ENCODE peak calls at places on chromosomes 5 and 9, in five cellular contexts. C is GM23338, H is AG09309, A is fibroblast of pulmonary artery, R is stomach. J is an unnamed sample.

GRCh38 chr9:112790231-112790774 is 39.7 kb downstream of the SNX30 start:
- DNase-seq in C (no peak), H (no peak), A (no peak), R (no peak), J (no peak)

GRCh38 chr9:124783830-124784229 is 6.9 kb downstream of the OLFML2A start:
- DNase-seq in C (no peak), H (no peak), A (no peak), R (no peak), J (no peak)

GRCh38 chr5:6719896-6720560 is 6.8 kb downstream of the TENT4A start:
- DNase-seq in C (peak; percentile 57), H (no peak), A (no peak), R (no peak), J (no peak)

GRCh38 chr9:34694811-34695210 is 3.7 kb upstream of the CCL19 start:
- DNase-seq in C (no peak), H (no peak), A (peak; percentile 24), R (no peak), J (peak; percentile 2)

GRCh38 chr9:935348-935965 is 41.0 kb upstream of the DMRT3 start:
- DNase-seq in C (no peak), H (peak; percentile 2), A (peak; percentile 2), R (no peak), J (no peak)

GRCh38 chr9:111896942-111897830 is 572 bp downstream of the UGCG start:
- DNase-seq in C (peak; percentile 72), H (no peak), A (peak; percentile 58), R (no peak), J (no peak)

GRCh38 chr9:91644433-91644832 is 220.8 kb upstream of the NFIL3 start:
- DNase-seq in C (no peak), H (no peak), A (no peak), R (no peak), J (no peak)

GRCh38 chr9:99868845-99869244 is 37.6 kb upstream of the STX17 start:
- DNase-seq in C (no peak), H (no peak), A (no peak), R (no peak), J (no peak)

GRCh38 chr9:79477955-79478751 is 93.6 kb upstream of the TLE4 start:
- DNase-seq in C (peak; percentile 82), H (no peak), A (peak; percentile 14), R (no peak), J (no peak)

GRCh38 chr5:60229786-60230185 is 336.3 kb upstream of the PDE4D start:
- DNase-seq in C (no peak), H (no peak), A (no peak), R (no peak), J (no peak)

GRCh38 chr9:70470050-70471015 is 55.9 kb upstream of the KLF9 start:
- DNase-seq in C (no peak), H (no peak), A (peak; percentile 57), R (peak; percentile 73), J (no peak)

GRCh38 chr5:119220576-119221197 is 135.1 kb upstream of the TNFAIP8 start:
- DNase-seq in C (no peak), H (no peak), A (no peak), R (no peak), J (no peak)

GRCh38 chr5:130868186-130868821 is 296.8 kb downstream of the HINT1 start:
- DNase-seq in C (peak; percentile 54), H (peak; percentile 44), A (peak; percentile 59), R (no peak), J (no peak)

GRCh38 chr5:179795049-179795862 is 1.5 kb downstream of the LTC4S start:
- DNase-seq in C (peak; percentile 78), H (no peak), A (no peak), R (peak; percentile 31), J (no peak)

GRCh38 chr5:68243251-68243650 is 27.7 kb downstream of the PIK3R1 start:
- DNase-seq in C (no peak), H (no peak), A (no peak), R (no peak), J (no peak)

GRCh38 chr5:135133698-135134515 is 99.9 kb upstream of the PITX1 start:
- DNase-seq in C (no peak), H (no peak), A (no peak), R (peak; percentile 35), J (no peak)

GRCh38 chr5:151134228-151134627 is 23.4 kb downstream of the ANXA6 start:
- DNase-seq in C (no peak), H (no peak), A (no peak), R (peak; percentile 35), J (no peak)

GRCh38 chr5:1181451-1182359 is 19.7 kb upstream of the SLC6A19 start:
- DNase-seq in C (no peak), H (no peak), A (no peak), R (no peak), J (peak; percentile 84)

GRCh38 chr5:41252036-41252435 is 38.7 kb upstream of the C6 start:
- DNase-seq in C (no peak), H (no peak), A (no peak), R (no peak), J (no peak)

GRCh38 chr5:179504191-179504590 is 46.2 kb upstream of the RUFY1 start:
- DNase-seq in C (no peak), H (no peak), A (no peak), R (no peak), J (no peak)

GRCh38 chr9:61665330-61665751 is 475.5 kb downstream of the SPATA31A7 start:
- DNase-seq in C (no peak), H (no peak), A (no peak), R (peak; percentile 14), J (no peak)

GRCh38 chr5:32805966-32806626 is 95.0 kb downstream of the NPR3 start:
- DNase-seq in C (no peak), H (peak; percentile 68), A (peak; percentile 56), R (no peak), J (no peak)

GRCh38 chr5:66842540-66842939 is 246.3 kb downstream of the MAST4 start:
- DNase-seq in C (no peak), H (no peak), A (no peak), R (no peak), J (no peak)

GRCh38 chr5:95838001-95838520 is 15.5 kb upstream of the GLRX start:
- DNase-seq in C (no peak), H (no peak), A (no peak), R (no peak), J (no peak)

GRCh38 chr9:108759835-108760234 is 96.0 kb downstream of the ACTL7B start:
- DNase-seq in C (no peak), H (no peak), A (no peak), R (no peak), J (no peak)

GRCh38 chr9:108759399-108759798 is 96.4 kb downstream of the ACTL7B start:
- DNase-seq in C (no peak), H (no peak), A (no peak), R (no peak), J (no peak)

GRCh38 chr9:108755979-108756378 is 99.8 kb downstream of the ACTL7B start:
- DNase-seq in C (peak; percentile 8), H (no peak), A (no peak), R (no peak), J (no peak)

GRCh38 chr9:108760841-108761240 is 94.9 kb downstream of the ACTL7B start:
- DNase-seq in C (no peak), H (no peak), A (no peak), R (no peak), J (no peak)

GRCh38 chr9:108756746-108757490 is 98.9 kb downstream of the ACTL7B start:
- DNase-seq in C (peak; percentile 74), H (no peak), A (no peak), R (no peak), J (no peak)
- TF ChIP-seq CTCF in C (peak; percentile 66), H (peak; percentile 17), A (peak; percentile 28), R (no peak), J (peak; percentile 37)

DNA sequence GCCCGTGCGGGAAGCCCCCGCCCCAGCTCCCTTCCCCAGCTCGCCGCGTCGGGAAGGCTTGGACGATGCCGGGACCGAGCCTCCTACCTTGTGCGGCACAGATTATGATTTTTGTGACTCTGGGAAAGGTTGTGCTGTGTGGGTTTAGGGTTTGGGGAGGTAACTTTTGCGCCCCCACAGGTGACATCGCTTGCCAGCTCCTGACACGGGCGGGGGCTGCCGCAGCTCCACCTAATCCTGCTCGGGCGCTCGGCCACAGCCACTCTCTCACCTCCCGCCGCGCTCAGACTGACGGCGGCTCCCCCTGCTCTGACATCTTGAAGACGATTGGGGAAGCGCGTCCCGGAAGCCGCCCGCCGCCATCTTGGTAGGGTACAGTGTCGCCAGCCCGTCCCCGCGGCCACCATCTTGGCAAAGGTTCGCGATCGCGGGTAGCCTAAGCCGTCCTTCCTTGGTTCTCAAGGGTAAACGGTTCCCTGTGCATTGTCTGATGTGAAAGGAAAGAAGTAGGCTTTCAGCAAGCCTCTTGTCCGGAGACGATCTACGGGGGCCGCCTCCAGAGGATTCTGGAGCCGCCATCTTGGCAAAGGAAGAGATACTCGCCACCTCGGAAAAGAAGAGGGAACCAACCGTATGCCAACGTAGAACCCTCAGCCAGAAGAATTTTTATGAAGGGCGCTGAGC is 1.7 kb upstream of the NR3C1 start:
- DNase-seq in C (peak; percentile 86), H (no peak), A (peak; percentile 85), R (peak; percentile 84), J (peak; percentile 95)
- TF ChIP-seq CTCF in C (no peak), H (peak; percentile 21), A (no peak), R (peak; percentile 20), J (peak; percentile 5)

GRCh38 chr9:86639899-86640379 is 285.7 kb upstream of the TUT7 start:
- DNase-seq in C (peak; percentile 29), H (no peak), A (no peak), R (peak; percentile 34), J (no peak)
- TF ChIP-seq CTCF in C (peak; percentile 19), H (peak; percentile 10), A (peak; percentile 4), R (peak; percentile 24), J (no peak)

GRCh38 chr9:127580371-127580770 is 31.7 kb upstream of the STXBP1 start:
- DNase-seq in C (no peak), H (no peak), A (no peak), R (no peak), J (no peak)

GRCh38 chr9:127578627-127578951 is 33.5 kb upstream of the STXBP1 start:
- DNase-seq in C (no peak), H (no peak), A (no peak), R (no peak), J (no peak)

GRCh38 chr9:127575875-127576778 is 36.0 kb upstream of the STXBP1 start:
- DNase-seq in C (no peak), H (no peak), A (no peak), R (no peak), J (no peak)

GRCh38 chr9:127580879-127581278 is 31.2 kb upstream of the STXBP1 start:
- DNase-seq in C (no peak), H (no peak), A (no peak), R (no peak), J (no peak)

DNA sequence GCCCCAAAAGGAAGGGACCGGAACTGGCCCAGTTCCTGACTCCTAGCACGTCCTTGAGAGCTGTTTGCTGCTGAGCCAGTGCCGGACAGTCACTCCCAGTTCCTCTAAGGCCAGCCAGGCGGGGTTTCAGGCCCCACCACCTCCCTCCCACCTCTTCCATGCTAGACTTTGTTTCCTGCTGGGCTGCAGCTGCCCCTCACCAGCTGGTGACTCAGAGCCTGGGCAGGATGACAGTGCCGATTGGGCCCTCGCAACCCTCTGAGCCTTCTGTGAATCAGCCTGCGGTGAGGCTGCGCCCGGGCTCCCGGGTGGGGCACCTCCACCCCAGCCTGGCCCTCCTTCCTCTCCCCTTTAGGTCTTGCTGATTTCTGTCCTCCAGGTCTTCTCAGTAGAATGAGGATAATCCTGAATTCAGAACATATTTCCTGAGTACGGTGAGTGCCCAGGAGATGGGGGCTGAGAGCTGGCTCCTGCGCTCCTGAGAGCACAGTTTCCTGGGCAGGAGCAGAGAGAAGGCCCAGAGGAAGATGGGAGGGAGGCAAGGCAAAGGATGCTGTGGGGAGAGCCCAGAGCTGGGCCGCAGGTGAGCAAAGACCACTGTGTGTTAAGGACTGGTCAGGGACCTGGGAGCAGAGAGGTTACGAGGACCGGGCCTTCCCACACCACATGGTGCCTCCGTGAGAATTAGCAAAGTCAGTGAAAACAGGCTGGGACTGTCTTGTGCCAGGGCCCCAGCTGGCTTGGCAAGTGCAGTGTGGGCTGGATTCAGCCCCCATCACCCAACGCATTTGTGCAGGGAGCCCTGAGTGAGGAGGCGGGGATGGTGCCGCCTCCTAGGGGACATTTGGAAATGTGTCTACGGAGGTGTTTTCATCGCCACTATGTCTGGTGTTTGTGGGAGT is 32.9 kb upstream of the STXBP1 start:
- DNase-seq in C (peak; percentile 62), H (peak; percentile 90), A (peak; percentile 95), R (peak; percentile 87), J (no peak)
- TF ChIP-seq CTCF in C (peak; percentile 53), H (peak; percentile 51), A (peak; percentile 32), R (peak; percentile 35), J (peak; percentile 77)